ENCODE peak calls at places on chromosomes 13 and 19, in four cellular contexts. M, L, V and E are unnamed samples.

GRCh38 chr13:65844266-65844841 is 1385.8 kb downstream of the PCDH9 start:
- DNase-seq in M (no peak), L (no peak), V (no peak), E (no peak)

GRCh38 chr13:32246468-32246867 is 68.7 kb downstream of the ZAR1L start:
- DNase-seq in M (no peak), L (peak; percentile 5), V (peak; percentile 6), E (peak; percentile 27)

GRCh38 chr19:42076375-42076944 is 494 bp downstream of the ZNF574 start:
- DNase-seq in M (peak; percentile 85), L (no peak), V (peak; percentile 11), E (no peak)

GRCh38 chr19:13428352-13428751 is 77.9 kb downstream of the CACNA1A start:
- DNase-seq in M (no peak), L (no peak), V (peak; percentile 4), E (no peak)

GRCh38 chr13:113930711-113931637 is 42.9 kb downstream of the C13orf46 start:
- DNase-seq in M (peak; percentile 71), L (no peak), V (no peak), E (no peak)

GRCh38 chr19:4710281-4710600 is 13.4 kb downstream of the DPP9 start:
- DNase-seq in M (no peak), L (no peak), V (no peak), E (no peak)

GRCh38 chr13:100751826-100752225 is 77.2 kb upstream of the TMTC4 start:
- DNase-seq in M (no peak), L (no peak), V (no peak), E (no peak)

GRCh38 chr19:16085115-16085514 is 8.8 kb downstream of the TPM4 start:
- DNase-seq in M (no peak), L (no peak), V (no peak), E (no peak)

GRCh38 chr19:44212865-44213346 is 574 bp downstream of the ZNF227 start:
- DNase-seq in M (no peak), L (no peak), V (no peak), E (no peak)

GRCh38 chr19:8028951-8029491 is 23.5 kb upstream of the CCL25 start:
- DNase-seq in M (no peak), L (no peak), V (no peak), E (no peak)

GRCh38 chr19:680287-681028 is 4.3 kb downstream of the FSTL3 start:
- DNase-seq in M (peak; percentile 100), L (peak; percentile 99), V (peak; percentile 98), E (peak; percentile 87)

GRCh38 chr13:31951215-31951678 is 80.3 kb upstream of the FRY start:
- DNase-seq in M (no peak), L (no peak), V (no peak), E (no peak)

GRCh38 chr13:82739881-82740280 is 1142.4 kb downstream of the SLITRK1 start:
- DNase-seq in M (no peak), L (no peak), V (no peak), E (no peak)

GRCh38 chr19:5908773-5909442 is 4.2 kb downstream of the VMAC start:
- DNase-seq in M (peak; percentile 75), L (no peak), V (no peak), E (no peak)